ENCODE peak calls at places on chromosomes 2 and 18, in six cellular contexts. E is ovary; G is CD8-positive, alpha-beta T cell; W is A549; N is IMR-90; A is spleen. I is an unnamed sample. For H3K9me3, the result is how much of the 10 kb centered on the place peaks cover.

GRCh38 chr2:28370355-28370754 is 22.3 kb upstream of the FOSL2 start:
- DNase-seq in E (no peak), N (no peak), W (no peak), A (no peak), G (no peak), I (peak)

GRCh38 chr2:233974530-233975071 is 57.4 kb downstream of the TRPM8 start:
- DNase-seq in W (peak), A (no peak), E (no peak), N (peak), G (no peak), I (peak)

GRCh38 chr18:63974991-63975390 is 5.1 kb downstream of the SERPINB8 start:
- DNase-seq in E (no peak), A (no peak), W (no peak), N (peak), G (peak), I (no peak)

GRCh38 chr2:200044453-200044852 is 89.1 kb downstream of the MAIP1 start:
- DNase-seq in G (no peak), W (no peak), A (no peak), E (no peak), N (no peak), I (no peak)

GRCh38 chr2:144402282-144402681 is 117.6 kb downstream of the ZEB2 start:
- DNase-seq in G (no peak), W (no peak), A (no peak), N (peak), E (no peak), I (no peak)

GRCh38 chr2:43228782-43229659 is 2.6 kb upstream of the ZFP36L2 start:
- DNase-seq in A (peak), W (no peak), E (no peak), G (no peak), N (no peak), I (no peak)

GRCh38 chr2:105795575-105795934 is 50.8 kb downstream of the NCK2 start:
- DNase-seq in W (no peak), N (no peak), A (no peak), G (peak), E (no peak), I (no peak)

GRCh38 chr2:133718688-133719201 is 150.5 kb upstream of the NCKAP5 start:
- DNase-seq in A (no peak), N (peak), G (no peak), E (no peak), W (no peak), I (peak)

GRCh38 chr2:111679202-111679601 is 204.8 kb downstream of the ANAPC1 start:
- DNase-seq in E (no peak), W (no peak), A (no peak), N (peak), G (no peak), I (no peak)

GRCh38 chr2:12287220-12287751 is 429.4 kb upstream of the TRIB2 start:
- DNase-seq in N (no peak), A (no peak), G (no peak), W (no peak), E (no peak), I (peak)
- H3K4me3 ChIP-seq in N (no peak), A (no peak), G (no peak), W (no peak), E (no peak), I (peak)

GRCh38 chr18:56083097-56083865 is 495.3 kb upstream of the TCF4 start:
- DNase-seq in N (peak), G (no peak), A (peak), W (no peak), E (peak), I (peak)
- H3K9me3 ChIP-seq in N (under half), G (under half), A (under half), W (under half), E (under half), I (under half)

GRCh38 chr2:122148128-122148792 is 392.8 kb downstream of the TSN start:
- DNase-seq in N (no peak), A (no peak), W (no peak), G (no peak), E (no peak), I (no peak)

GRCh38 chr2:122157158-122157557 is 401.7 kb downstream of the TSN start:
- DNase-seq in E (no peak), A (no peak), W (no peak), G (no peak), N (no peak), I (no peak)

GRCh38 chr2:122156101-122156500 is 400.6 kb downstream of the TSN start:
- DNase-seq in W (no peak), A (no peak), E (no peak), N (no peak), G (no peak), I (no peak)

GRCh38 chr2:122150546-122150945 is 395.1 kb downstream of the TSN start:
- DNase-seq in A (no peak), G (no peak), E (no peak), W (no peak), N (no peak), I (no peak)

DNA sequence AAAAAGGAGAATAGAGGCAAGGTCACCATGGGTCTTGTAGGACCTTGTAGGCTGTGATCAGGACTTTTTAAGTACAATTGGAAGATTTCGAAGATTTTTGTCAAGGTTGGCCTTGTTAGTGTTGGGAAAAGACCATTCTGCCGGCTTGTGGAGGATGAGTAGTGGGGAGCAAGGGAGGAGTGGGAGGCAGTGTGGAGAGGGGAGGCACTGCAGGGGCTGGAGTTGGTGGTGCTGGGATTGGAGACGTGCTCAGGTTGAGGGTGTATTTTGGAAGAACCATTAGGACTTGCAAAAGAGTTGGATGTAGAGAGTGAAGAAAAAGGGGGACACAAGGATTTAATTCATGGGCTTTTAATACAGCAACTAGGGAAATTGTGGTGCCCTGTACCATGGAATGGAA is 397.1 kb downstream of the TSN start:
- DNase-seq in E (no peak), N (no peak), G (no peak), A (no peak), W (no peak), I (no peak)
- H3K4me3 ChIP-seq in E (no peak), N (no peak), G (no peak), A (no peak), W (no peak), I (no peak)

GRCh38 chr2:20330202-20330601 is 20.4 kb downstream of the PUM2 start:
- DNase-seq in E (no peak), W (no peak), A (no peak), N (no peak), G (no peak), I (no peak)
- H3K9me3 ChIP-seq in E (under half), W (under half), A (under half), N (under half), G (under half), I (under half)

DNA sequence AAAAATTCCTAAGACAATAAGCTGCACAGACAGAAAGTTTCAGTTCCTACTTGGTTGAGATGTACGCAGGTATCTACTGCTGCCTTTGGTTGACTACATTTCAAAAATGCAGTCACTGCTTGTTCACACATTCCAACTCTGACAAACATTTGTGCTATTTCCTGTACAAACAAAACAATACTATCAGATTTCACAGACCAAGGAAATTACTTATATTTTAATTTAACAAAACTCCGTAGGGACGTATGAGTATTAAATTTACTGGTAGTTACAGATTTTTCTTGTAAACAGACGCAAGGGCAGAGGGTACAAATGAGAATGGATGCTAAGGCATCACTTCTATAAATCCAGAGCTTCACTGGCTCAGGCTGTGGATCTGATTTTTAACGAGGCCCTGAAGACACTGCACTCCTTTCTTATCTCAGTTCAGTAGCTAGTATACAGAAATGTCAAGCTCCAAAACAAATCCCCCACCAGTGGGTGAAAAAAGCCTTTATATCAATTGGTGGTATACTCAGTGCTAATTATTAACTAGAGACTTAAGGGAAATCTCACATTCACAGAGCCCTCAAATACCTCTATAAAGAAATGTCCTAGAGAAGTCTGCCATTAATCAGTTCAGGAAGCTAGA is 31.7 kb upstream of the TTC32 start:
- DNase-seq in N (peak), A (no peak), G (no peak), W (peak), E (no peak), I (peak)
- H3K4me3 ChIP-seq in N (no peak), A (no peak), G (no peak), W (peak), E (no peak), I (no peak)

DNA sequence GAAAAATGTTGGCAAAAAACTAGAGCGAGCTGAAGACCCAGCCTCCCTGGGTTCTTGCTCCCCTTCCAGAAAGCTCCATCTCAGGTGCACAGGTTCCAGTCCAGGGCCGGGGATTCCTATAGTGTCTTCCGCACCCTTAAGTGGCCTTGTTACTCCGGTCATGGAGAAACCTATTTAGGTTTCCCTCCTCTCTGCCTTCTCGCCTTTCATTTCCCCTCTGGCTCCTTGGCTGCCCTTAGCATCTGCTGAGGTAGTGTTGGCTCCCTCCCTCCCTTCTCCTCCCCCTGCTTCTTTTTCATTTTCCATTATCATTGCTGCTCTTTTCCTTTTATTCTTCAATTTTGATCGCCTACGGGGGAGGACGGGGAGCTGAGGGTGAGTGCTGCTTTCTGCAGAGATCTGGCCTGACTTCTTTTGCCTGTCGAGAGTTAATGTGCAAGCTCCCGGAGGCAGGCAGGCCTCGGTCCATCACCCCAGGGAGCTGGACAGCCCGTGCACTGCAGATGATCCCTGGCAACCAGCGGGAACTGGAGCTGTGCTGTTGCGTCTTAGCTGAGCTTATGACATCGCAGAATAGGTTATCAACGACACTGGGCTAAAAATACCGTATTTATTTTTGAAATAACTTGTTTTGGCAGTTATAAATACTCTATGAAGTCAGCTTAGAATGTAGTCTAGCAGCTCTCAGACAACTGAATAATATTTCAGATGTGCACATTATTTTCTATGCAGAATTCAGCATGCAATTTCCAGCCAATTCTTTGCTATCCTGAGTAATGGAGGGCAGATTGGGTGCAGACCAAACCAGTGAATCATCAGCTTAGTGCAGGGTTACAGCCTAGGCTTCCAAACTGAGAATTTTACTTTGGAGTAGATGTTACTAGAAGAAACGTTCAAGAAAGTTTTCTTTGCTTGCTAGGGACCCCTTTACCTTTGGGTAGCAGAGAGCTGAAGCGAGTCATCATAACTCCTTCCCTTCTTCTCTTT is 141.9 kb downstream of the SLC4A3 start:
- DNase-seq in A (no peak), W (no peak), N (peak), G (no peak), E (peak), I (peak)
- H3K9me3 ChIP-seq in A (under half), W (under half), N (under half), G (under half), E (under half), I (under half)

GRCh38 chr2:9518780-9519179 is 36.9 kb downstream of the ADAM17 start:
- DNase-seq in G (no peak), W (no peak), A (no peak), E (no peak), N (no peak), I (no peak)

GRCh38 chr2:9519250-9519649 is 36.4 kb downstream of the ADAM17 start:
- DNase-seq in N (peak), A (no peak), W (no peak), G (no peak), E (no peak), I (no peak)

GRCh38 chr2:9518163-9518562 is 37.5 kb downstream of the ADAM17 start:
- DNase-seq in G (no peak), E (no peak), A (no peak), W (no peak), N (peak), I (no peak)

GRCh38 chr2:9517118-9517782 is 38.4 kb downstream of the ADAM17 start:
- DNase-seq in N (no peak), E (no peak), G (no peak), W (no peak), A (no peak), I (no peak)
- H3K4me3 ChIP-seq in N (no peak), E (no peak), G (no peak), W (no peak), A (no peak), I (no peak)

GRCh38 chr2:198762456-198762855 is 695.3 kb downstream of the SATB2 start:
- DNase-seq in E (no peak), A (no peak), N (no peak), G (no peak), W (no peak), I (no peak)
- H3K9me3 ChIP-seq in E (under half), A (under half), N (under half), G (under half), W (under half), I (under half)

DNA sequence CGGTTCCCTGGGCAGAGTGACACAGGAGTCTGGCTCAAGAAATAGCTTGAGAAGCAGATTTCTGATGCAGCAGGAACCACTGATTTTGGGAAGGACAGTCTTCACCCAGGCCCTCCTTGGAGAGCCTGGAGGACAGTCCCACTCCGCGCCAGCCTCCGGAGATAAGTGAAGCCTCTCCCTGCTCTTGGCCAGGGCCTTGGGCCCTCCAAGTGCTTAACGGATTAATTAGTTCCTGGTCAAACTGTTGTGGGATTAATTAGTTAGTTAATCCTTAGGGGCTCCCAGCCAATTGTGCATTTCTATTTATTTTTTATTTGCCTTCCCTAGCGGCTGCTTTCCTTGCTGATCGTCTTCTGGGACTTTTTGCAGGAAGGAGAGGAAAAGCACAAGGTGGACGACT is 19.6 kb downstream of the CPLX4 start:
- DNase-seq in E (no peak), W (no peak), G (no peak), A (no peak), N (no peak), I (no peak)
- H3K4me3 ChIP-seq in E (no peak), W (no peak), G (no peak), A (no peak), N (no peak), I (no peak)

I was measured in MG63.